ENCODE peak calls at places on chromosomes 1 and 21, in four cellular contexts. One of them, this sample, is unnamed. For H3K36me3, the result is how much of the 10 kb centered on the place peaks cover.

GRCh38 chr1:210654176-210654786 is 325.6 kb downstream of the HHAT start:
- DNase-seq in neural progenitor cell: no peak
- DNase-seq in endodermal cell: no peak
- DNase-seq in astrocyte: no peak
- DNase-seq in this sample: no peak

GRCh38 chr1:43358121-43358745 is 548 bp upstream of the CDC20 start:
- DNase-seq in endodermal cell: no peak
- DNase-seq in astrocyte: peak
- DNase-seq in neural progenitor cell: peak
- DNase-seq in this sample: no peak

GRCh38 chr1:179818743-179819173 is 58.8 kb downstream of the TOR1AIP2 start:
- DNase-seq in astrocyte: no peak
- DNase-seq in endodermal cell: no peak
- DNase-seq in neural progenitor cell: no peak
- DNase-seq in this sample: peak

GRCh38 chr1:222777463-222777862 is 37.4 kb upstream of the DISP1 start:
- DNase-seq in neural progenitor cell: no peak
- DNase-seq in endodermal cell: no peak
- DNase-seq in astrocyte: no peak
- DNase-seq in this sample: no peak

GRCh38 chr1:197462539-197462938 is 194.5 kb downstream of the CRB1 start:
- DNase-seq in astrocyte: no peak
- DNase-seq in endodermal cell: no peak
- DNase-seq in neural progenitor cell: no peak
- DNase-seq in this sample: no peak

GRCh38 chr1:223363856-223364684 is at the start of gene SUSD4:
- DNase-seq in astrocyte: no peak
- DNase-seq in neural progenitor cell: peak
- DNase-seq in endodermal cell: peak
- DNase-seq in this sample: peak

GRCh38 chr1:56065729-56066128 is 513.6 kb downstream of the PLPP3 start:
- DNase-seq in neural progenitor cell: no peak
- DNase-seq in astrocyte: no peak
- DNase-seq in endodermal cell: no peak
- DNase-seq in this sample: no peak

GRCh38 chr1:14616997-14617396 is 18.5 kb downstream of the KAZN start:
- DNase-seq in astrocyte: peak
- DNase-seq in endodermal cell: no peak
- DNase-seq in neural progenitor cell: no peak
- DNase-seq in this sample: no peak

GRCh38 chr1:32764826-32765545 is 52.2 kb downstream of the YARS1 start:
- DNase-seq in neural progenitor cell: no peak
- DNase-seq in astrocyte: no peak
- DNase-seq in endodermal cell: peak
- DNase-seq in this sample: peak

GRCh38 chr1:27307851-27308598 is 13.9 kb upstream of the TMEM222 start:
- DNase-seq in endodermal cell: peak
- DNase-seq in neural progenitor cell: peak
- DNase-seq in astrocyte: no peak
- DNase-seq in this sample: no peak

GRCh38 chr1:108814343-108815125 is 42.4 kb downstream of the AKNAD1 start:
- DNase-seq in neural progenitor cell: no peak
- DNase-seq in astrocyte: peak
- DNase-seq in endodermal cell: no peak
- DNase-seq in this sample: no peak

GRCh38 chr1:184210048-184210447 is 158.5 kb downstream of the TSEN15 start:
- DNase-seq in astrocyte: peak
- DNase-seq in neural progenitor cell: no peak
- DNase-seq in endodermal cell: no peak
- DNase-seq in this sample: peak

GRCh38 chr1:85495556-85495955 is 30.6 kb upstream of the DDAH1 start:
- DNase-seq in astrocyte: peak
- DNase-seq in neural progenitor cell: no peak
- DNase-seq in endodermal cell: no peak
- DNase-seq in this sample: no peak

GRCh38 chr1:29473167-29473855 is 237.0 kb downstream of the PTPRU start:
- DNase-seq in neural progenitor cell: no peak
- DNase-seq in endodermal cell: peak
- DNase-seq in astrocyte: no peak
- DNase-seq in this sample: no peak

GRCh38 chr21:31557421-31557955 is 102.0 kb upstream of the SOD1 start:
- DNase-seq in endodermal cell: peak
- DNase-seq in astrocyte: no peak
- DNase-seq in neural progenitor cell: peak
- DNase-seq in this sample: peak

GRCh38 chr1:155218854-155219591 is 10.5 kb downstream of the MTX1 start:
- DNase-seq in endodermal cell: peak
- DNase-seq in neural progenitor cell: peak
- DNase-seq in astrocyte: no peak
- DNase-seq in this sample: no peak

GRCh38 chr1:175338447-175339135 is 146.0 kb upstream of the KIAA0040 start:
- DNase-seq in neural progenitor cell: peak
- DNase-seq in astrocyte: no peak
- DNase-seq in endodermal cell: peak
- DNase-seq in this sample: no peak

GRCh38 chr1:26959722-26960624 is at the start of gene KDF1:
- DNase-seq in astrocyte: no peak
- DNase-seq in endodermal cell: peak
- DNase-seq in neural progenitor cell: peak
- DNase-seq in this sample: peak

GRCh38 chr1:38899560-38899959 is 18.2 kb upstream of the GJA9 start:
- DNase-seq in endodermal cell: no peak
- DNase-seq in neural progenitor cell: no peak
- DNase-seq in astrocyte: no peak
- DNase-seq in this sample: no peak

GRCh38 chr1:242890211-242890741 is 364.8 kb downstream of the CEP170 start:
- DNase-seq in neural progenitor cell: peak
- DNase-seq in endodermal cell: peak
- DNase-seq in astrocyte: no peak
- DNase-seq in this sample: no peak

DNA sequence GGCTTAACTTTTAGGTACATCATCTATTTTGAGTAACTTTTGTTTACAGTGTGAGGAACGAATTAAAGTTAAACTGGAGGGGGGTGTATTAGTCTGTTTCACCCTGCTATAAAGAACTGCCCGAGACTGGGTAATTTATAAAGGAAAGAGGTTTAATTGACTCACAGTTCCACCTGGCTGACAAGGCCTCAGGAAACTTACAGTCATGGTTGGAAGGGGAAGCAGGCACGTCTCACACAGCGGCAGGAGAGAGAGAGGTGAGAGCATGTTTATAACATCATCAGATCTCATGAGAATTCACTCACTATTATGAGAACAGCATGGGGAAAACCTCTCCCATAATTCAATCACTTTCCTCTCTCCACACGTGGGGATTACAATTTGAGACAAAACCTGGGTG is 31.9 kb upstream of the TMEM52 start:
- DNase-seq in endodermal cell: no peak
- DNase-seq in neural progenitor cell: no peak
- DNase-seq in astrocyte: no peak
- DNase-seq in this sample: no peak
- H3K9ac ChIP-seq in endodermal cell: no peak
- H3K9ac ChIP-seq in neural progenitor cell: no peak
- H3K9ac ChIP-seq in astrocyte: no peak
- H3K9ac ChIP-seq in this sample: no peak

DNA sequence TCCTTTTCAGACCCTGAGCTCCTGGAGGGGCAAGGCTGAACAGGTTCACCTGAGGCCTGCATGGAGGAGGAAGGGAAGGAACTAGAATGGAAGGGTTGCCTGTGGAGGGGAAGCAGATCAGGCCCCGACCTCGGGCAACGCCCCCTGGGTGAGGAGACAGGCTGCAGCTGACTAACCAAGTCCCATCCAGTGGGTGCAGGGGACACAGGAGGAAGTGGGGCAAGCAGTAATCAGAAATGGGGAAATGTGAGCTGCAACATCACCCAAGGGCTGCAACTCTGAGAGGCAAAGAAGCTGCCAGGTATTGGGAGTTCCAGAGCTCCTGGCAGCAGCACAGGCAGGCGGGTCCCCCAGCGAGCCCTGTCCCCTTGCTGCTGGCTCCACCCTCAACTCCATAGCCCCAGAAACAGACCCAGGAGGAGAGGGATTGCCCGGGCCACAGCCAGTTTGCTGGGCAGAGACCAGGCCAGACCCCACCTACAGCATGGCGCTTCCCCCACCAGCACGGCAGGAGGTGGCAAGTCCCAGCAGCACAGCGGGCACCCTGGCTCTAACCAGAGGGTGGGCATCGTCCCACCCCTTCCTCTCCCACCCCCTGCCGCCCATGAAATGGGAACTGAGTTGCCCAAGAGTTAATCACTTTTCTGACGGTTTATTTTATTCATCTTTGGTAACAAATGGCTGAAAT is 38.5 kb downstream of the MRPL37 start:
- DNase-seq in neural progenitor cell: no peak
- DNase-seq in endodermal cell: no peak
- DNase-seq in astrocyte: no peak
- DNase-seq in this sample: no peak
- H3K36me3 ChIP-seq in neural progenitor cell: under half
- H3K36me3 ChIP-seq in endodermal cell: half or more
- H3K36me3 ChIP-seq in astrocyte: under half
- H3K36me3 ChIP-seq in this sample: under half

GRCh38 chr1:61081135-61081636 is 1.2 kb upstream of the NFIA start:
- DNase-seq in endodermal cell: no peak
- DNase-seq in astrocyte: no peak
- DNase-seq in neural progenitor cell: no peak
- DNase-seq in this sample: no peak
- H3K9ac ChIP-seq in endodermal cell: no peak
- H3K9ac ChIP-seq in astrocyte: peak
- H3K9ac ChIP-seq in neural progenitor cell: no peak
- H3K9ac ChIP-seq in this sample: peak

GRCh38 chr21:46352913-46353312 is 29.0 kb downstream of the PCNT start:
- DNase-seq in neural progenitor cell: no peak
- DNase-seq in astrocyte: no peak
- DNase-seq in endodermal cell: no peak
- DNase-seq in this sample: no peak
- H3K36me3 ChIP-seq in neural progenitor cell: under half
- H3K36me3 ChIP-seq in astrocyte: under half
- H3K36me3 ChIP-seq in endodermal cell: half or more
- H3K36me3 ChIP-seq in this sample: under half

DNA sequence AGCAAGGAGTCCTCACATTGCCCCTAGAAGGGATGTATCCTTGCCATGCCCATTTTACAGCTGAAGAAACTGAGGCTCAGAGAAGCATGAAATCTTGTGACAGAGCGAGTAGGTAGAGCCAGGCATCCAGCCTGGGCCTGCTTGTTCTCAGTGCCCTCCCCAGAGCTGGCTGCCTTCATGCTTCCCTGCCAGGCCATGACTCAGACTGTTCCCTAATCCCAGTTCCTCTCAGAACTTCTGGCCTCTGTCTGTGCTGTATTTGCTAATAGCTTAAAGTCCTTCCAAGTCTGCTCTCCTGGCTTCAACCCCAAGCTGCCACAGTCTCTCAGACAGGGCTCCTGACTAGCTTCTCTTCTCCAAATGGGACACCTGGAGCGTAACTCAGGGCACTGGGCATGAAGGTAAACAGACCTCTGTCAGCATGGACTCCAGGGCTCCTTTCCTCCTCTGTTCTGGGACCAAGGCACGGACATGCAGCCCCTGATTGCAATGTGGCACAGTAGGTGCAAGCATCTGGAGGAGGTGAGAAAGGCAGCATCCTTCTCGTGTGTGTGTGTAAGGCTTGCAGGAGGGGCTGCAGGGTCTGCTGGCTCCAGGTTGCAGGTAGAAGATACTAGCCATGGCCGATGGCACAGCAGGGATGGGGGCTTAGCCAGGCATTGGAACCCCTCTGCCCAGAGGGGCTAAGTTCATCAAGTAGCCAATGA is 122.7 kb downstream of the HMGB4 start:
- DNase-seq in endodermal cell: no peak
- DNase-seq in astrocyte: peak
- DNase-seq in neural progenitor cell: no peak
- DNase-seq in this sample: no peak
- H3K9ac ChIP-seq in endodermal cell: no peak
- H3K9ac ChIP-seq in astrocyte: no peak
- H3K9ac ChIP-seq in neural progenitor cell: no peak
- H3K9ac ChIP-seq in this sample: no peak

GRCh38 chr1:150472606-150473200 is 14.5 kb upstream of the TARS2 start:
- DNase-seq in astrocyte: no peak
- DNase-seq in neural progenitor cell: peak
- DNase-seq in endodermal cell: peak
- DNase-seq in this sample: no peak
- H3K36me3 ChIP-seq in astrocyte: under half
- H3K36me3 ChIP-seq in neural progenitor cell: under half
- H3K36me3 ChIP-seq in endodermal cell: under half
- H3K36me3 ChIP-seq in this sample: under half

GRCh38 chr1:3673381-3674099 is 21.2 kb downstream of the TP73 start:
- DNase-seq in astrocyte: no peak
- DNase-seq in endodermal cell: no peak
- DNase-seq in neural progenitor cell: no peak
- DNase-seq in this sample: peak
- H3K9ac ChIP-seq in astrocyte: no peak
- H3K9ac ChIP-seq in endodermal cell: no peak
- H3K9ac ChIP-seq in neural progenitor cell: no peak
- H3K9ac ChIP-seq in this sample: no peak

GRCh38 chr1:40495315-40495903 is 13.2 kb upstream of the EXO5 start:
- DNase-seq in neural progenitor cell: no peak
- DNase-seq in astrocyte: peak
- DNase-seq in endodermal cell: no peak
- DNase-seq in this sample: no peak
- H3K36me3 ChIP-seq in neural progenitor cell: under half
- H3K36me3 ChIP-seq in astrocyte: under half
- H3K36me3 ChIP-seq in endodermal cell: half or more
- H3K36me3 ChIP-seq in this sample: under half

This sample was measured in kidney.